ENCODE peak calls at places on chromosomes 3 and 15, in five cellular contexts. One of them, this sample, is unnamed.

GRCh38 chr3:127368186-127369032 is 80.6 kb upstream of the PRR20G start:
- DNase-seq in A673: no peak
- DNase-seq in cardiac muscle cell: no peak
- DNase-seq in H9: no peak
- DNase-seq in sigmoid colon: no peak
- DNase-seq in this sample: no peak

GRCh38 chr3:66472313-66473134 is 28.3 kb downstream of the LRIG1 start:
- DNase-seq in A673: no peak
- DNase-seq in cardiac muscle cell: peak; percentile 53
- DNase-seq in H9: no peak
- DNase-seq in sigmoid colon: no peak
- DNase-seq in this sample: no peak

GRCh38 chr3:10738688-10739372 is 77.2 kb upstream of the SLC6A11 start:
- DNase-seq in A673: peak; percentile 77
- DNase-seq in cardiac muscle cell: peak; percentile 78
- DNase-seq in H9: peak; percentile 89
- DNase-seq in sigmoid colon: peak; percentile 80
- DNase-seq in this sample: no peak

GRCh38 chr3:53801319-53801718 is 44.9 kb downstream of the CHDH start:
- DNase-seq in A673: no peak
- DNase-seq in cardiac muscle cell: no peak
- DNase-seq in H9: no peak
- DNase-seq in sigmoid colon: peak; percentile 44
- DNase-seq in this sample: no peak

GRCh38 chr15:27757050-27757449 is 342.1 kb downstream of the OCA2 start:
- DNase-seq in A673: no peak
- DNase-seq in cardiac muscle cell: no peak
- DNase-seq in H9: no peak
- DNase-seq in sigmoid colon: no peak
- DNase-seq in this sample: no peak

GRCh38 chr3:55484741-55485207 is 2.3 kb downstream of the WNT5A start:
- DNase-seq in A673: no peak
- DNase-seq in cardiac muscle cell: no peak
- DNase-seq in H9: no peak
- DNase-seq in sigmoid colon: no peak
- DNase-seq in this sample: no peak

GRCh38 chr3:17243616-17244015 is 358.9 kb downstream of the PLCL2 start:
- DNase-seq in A673: no peak
- DNase-seq in cardiac muscle cell: no peak
- DNase-seq in H9: no peak
- DNase-seq in sigmoid colon: no peak
- DNase-seq in this sample: no peak

GRCh38 chr3:131142580-131142979 is 115.9 kb downstream of the NEK11 start:
- DNase-seq in A673: peak; percentile 11
- DNase-seq in cardiac muscle cell: peak; percentile 25
- DNase-seq in H9: no peak
- DNase-seq in sigmoid colon: no peak
- DNase-seq in this sample: no peak

GRCh38 chr3:186060222-186060621 is 48.7 kb downstream of the ETV5 start:
- DNase-seq in A673: no peak
- DNase-seq in cardiac muscle cell: no peak
- DNase-seq in H9: no peak
- DNase-seq in sigmoid colon: no peak
- DNase-seq in this sample: no peak

GRCh38 chr15:95757171-95757570 is 573.3 kb upstream of the NR2F2 start:
- DNase-seq in A673: no peak
- DNase-seq in cardiac muscle cell: no peak
- DNase-seq in H9: no peak
- DNase-seq in sigmoid colon: no peak
- DNase-seq in this sample: no peak

GRCh38 chr15:75723171-75723846 is 10.7 kb upstream of the CSPG4 start:
- DNase-seq in A673: no peak
- DNase-seq in cardiac muscle cell: no peak
- DNase-seq in H9: no peak
- DNase-seq in sigmoid colon: peak; percentile 72
- DNase-seq in this sample: peak; percentile 50

GRCh38 chr3:190458040-190458439 is 8.3 kb upstream of the TMEM207 start:
- DNase-seq in A673: peak; percentile 57
- DNase-seq in cardiac muscle cell: peak; percentile 23
- DNase-seq in H9: no peak
- DNase-seq in sigmoid colon: no peak
- DNase-seq in this sample: no peak

DNA sequence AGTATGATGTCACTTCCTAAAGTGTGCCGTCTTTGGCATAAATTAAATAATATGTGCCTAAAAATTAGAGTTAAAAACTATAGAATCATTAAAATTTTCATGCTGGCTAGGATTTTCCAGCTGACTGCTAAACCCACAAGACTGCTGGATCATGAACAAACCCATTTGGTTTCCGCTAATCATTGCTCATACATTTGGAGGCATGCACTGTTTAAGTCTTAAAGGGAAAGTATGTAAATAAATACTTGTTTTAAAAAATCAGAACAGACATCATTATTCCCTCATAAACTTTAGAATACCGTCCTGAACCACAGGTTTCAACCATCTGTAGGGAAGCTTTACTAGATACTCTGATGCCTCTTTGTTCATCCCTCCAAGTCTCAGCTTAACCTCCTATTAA is 26.5 kb downstream of the ATP6V1A start:
- DNase-seq in A673: peak; percentile 18
- DNase-seq in cardiac muscle cell: peak; percentile 41
- DNase-seq in H9: no peak
- DNase-seq in sigmoid colon: no peak
- DNase-seq in this sample: no peak
- TF ChIP-seq CTCF in A673: no peak
- TF ChIP-seq CTCF in cardiac muscle cell: no peak
- TF ChIP-seq CTCF in H9: no peak
- TF ChIP-seq CTCF in sigmoid colon: no peak
- TF ChIP-seq CTCF in this sample: no peak

GRCh38 chr3:157351981-157352380 is 84.7 kb upstream of the PTX3 start:
- DNase-seq in A673: no peak
- DNase-seq in cardiac muscle cell: no peak
- DNase-seq in H9: no peak
- DNase-seq in sigmoid colon: no peak
- DNase-seq in this sample: no peak

GRCh38 chr3:157353657-157354056 is 83.0 kb upstream of the PTX3 start:
- DNase-seq in A673: no peak
- DNase-seq in cardiac muscle cell: no peak
- DNase-seq in H9: no peak
- DNase-seq in sigmoid colon: no peak
- DNase-seq in this sample: no peak

DNA sequence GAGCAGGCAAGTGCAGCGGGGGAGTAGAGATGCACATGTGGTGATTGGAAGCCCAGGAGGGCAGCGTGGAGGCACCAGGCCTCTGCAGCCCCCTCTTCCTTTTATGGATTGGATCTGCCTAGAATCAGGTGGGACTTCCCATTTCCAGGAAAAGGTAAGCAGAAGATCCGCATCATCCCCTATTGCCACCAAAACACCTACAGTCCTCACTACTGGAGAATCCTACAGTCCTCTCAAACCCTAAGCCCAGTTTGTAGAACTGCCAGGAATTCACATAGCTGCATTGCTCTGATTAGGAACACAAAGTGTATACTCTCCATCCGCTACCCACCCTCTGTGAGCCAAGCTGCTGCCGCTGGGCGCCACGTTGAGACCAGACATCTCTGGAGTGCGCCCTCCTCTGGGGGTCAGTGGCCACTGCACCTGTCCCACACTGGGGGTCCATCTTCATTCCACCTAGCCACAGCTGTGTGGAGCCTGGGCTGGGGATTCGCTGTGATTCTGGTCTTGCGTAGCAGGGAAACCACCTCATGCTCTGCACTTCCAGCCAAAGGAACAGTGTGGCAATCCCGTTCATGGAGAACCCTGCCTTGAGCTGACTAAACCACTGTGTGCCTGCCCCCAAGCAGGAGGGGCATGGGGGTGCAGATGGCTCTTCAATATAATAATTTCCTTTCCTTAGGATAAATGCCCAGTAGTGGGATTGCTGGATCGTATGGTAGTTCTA is 88.9 kb upstream of the PTX3 start:
- DNase-seq in A673: no peak
- DNase-seq in cardiac muscle cell: peak; percentile 83
- DNase-seq in H9: peak; percentile 89
- DNase-seq in sigmoid colon: no peak
- DNase-seq in this sample: no peak
- TF ChIP-seq CTCF in A673: peak; percentile 41
- TF ChIP-seq CTCF in cardiac muscle cell: peak; percentile 63
- TF ChIP-seq CTCF in H9: peak; percentile 93
- TF ChIP-seq CTCF in sigmoid colon: no peak
- TF ChIP-seq CTCF in this sample: peak; percentile 66

GRCh38 chr3:148882288-148882687 is 17.2 kb downstream of the CPA3 start:
- DNase-seq in A673: no peak
- DNase-seq in cardiac muscle cell: peak; percentile 32
- DNase-seq in H9: no peak
- DNase-seq in sigmoid colon: no peak
- DNase-seq in this sample: no peak

GRCh38 chr3:148879256-148879655 is 14.2 kb downstream of the CPA3 start:
- DNase-seq in A673: no peak
- DNase-seq in cardiac muscle cell: no peak
- DNase-seq in H9: no peak
- DNase-seq in sigmoid colon: no peak
- DNase-seq in this sample: no peak

GRCh38 chr3:148881286-148881685 is 16.2 kb downstream of the CPA3 start:
- DNase-seq in A673: no peak
- DNase-seq in cardiac muscle cell: no peak
- DNase-seq in H9: no peak
- DNase-seq in sigmoid colon: no peak
- DNase-seq in this sample: no peak

GRCh38 chr3:148883163-148883562 is 18.1 kb downstream of the CPA3 start:
- DNase-seq in A673: no peak
- DNase-seq in cardiac muscle cell: no peak
- DNase-seq in H9: no peak
- DNase-seq in sigmoid colon: no peak
- DNase-seq in this sample: no peak

DNA sequence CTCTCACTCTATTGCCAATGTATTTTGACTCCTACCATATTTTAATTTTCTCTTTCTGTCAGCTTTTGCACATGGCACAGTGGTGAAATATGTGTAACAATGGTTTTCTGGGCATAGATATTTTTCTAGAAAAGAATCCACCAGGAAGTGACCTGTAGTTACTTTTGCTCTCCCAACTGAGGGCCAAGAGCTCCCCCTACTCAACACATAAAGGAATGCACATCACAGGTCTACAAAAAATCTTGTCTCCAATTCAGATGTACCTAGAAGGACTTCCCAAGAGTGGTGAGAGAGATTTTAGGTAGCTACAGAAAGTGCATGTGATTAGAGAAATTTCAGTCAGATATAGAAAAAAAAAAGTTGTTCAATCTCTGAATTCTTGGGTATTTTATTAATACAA is 15.6 kb downstream of the CPA3 start:
- DNase-seq in A673: peak; percentile 14
- DNase-seq in cardiac muscle cell: no peak
- DNase-seq in H9: peak; percentile 49
- DNase-seq in sigmoid colon: no peak
- DNase-seq in this sample: no peak
- TF ChIP-seq CTCF in A673: peak; percentile 34
- TF ChIP-seq CTCF in cardiac muscle cell: no peak
- TF ChIP-seq CTCF in H9: peak; percentile 78
- TF ChIP-seq CTCF in sigmoid colon: no peak
- TF ChIP-seq CTCF in this sample: peak; percentile 47

GRCh38 chr15:79820176-79820575 is 76.6 kb downstream of the MTHFS start:
- DNase-seq in A673: no peak
- DNase-seq in cardiac muscle cell: no peak
- DNase-seq in H9: no peak
- DNase-seq in sigmoid colon: no peak
- DNase-seq in this sample: no peak
- TF ChIP-seq CTCF in A673: no peak
- TF ChIP-seq CTCF in cardiac muscle cell: no peak
- TF ChIP-seq CTCF in H9: no peak
- TF ChIP-seq CTCF in sigmoid colon: no peak
- TF ChIP-seq CTCF in this sample: no peak

DNA sequence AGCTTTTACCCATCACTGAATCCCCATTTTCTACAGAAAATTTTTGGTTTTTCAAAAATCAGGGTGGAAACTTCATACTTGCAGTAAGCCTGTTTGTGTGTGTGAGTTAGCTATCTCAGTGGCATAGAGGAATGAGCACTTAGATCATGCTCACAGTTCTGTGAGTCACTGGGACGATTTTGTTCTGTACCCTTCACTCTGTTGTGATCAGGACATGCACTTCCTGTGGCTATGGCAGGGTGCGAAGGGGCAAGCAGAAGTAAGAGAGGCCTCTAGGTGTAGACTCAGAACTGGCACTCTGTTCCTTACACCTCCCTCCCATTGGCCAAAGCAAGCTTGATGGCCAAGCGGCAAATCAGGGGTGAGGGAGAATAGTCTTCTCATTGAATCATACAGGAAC is 11.6 kb downstream of the NIPA2 start:
- DNase-seq in A673: no peak
- DNase-seq in cardiac muscle cell: peak; percentile 19
- DNase-seq in H9: no peak
- DNase-seq in sigmoid colon: no peak
- DNase-seq in this sample: no peak
- TF ChIP-seq CTCF in A673: no peak
- TF ChIP-seq CTCF in cardiac muscle cell: no peak
- TF ChIP-seq CTCF in H9: no peak
- TF ChIP-seq CTCF in sigmoid colon: no peak
- TF ChIP-seq CTCF in this sample: no peak

GRCh38 chr3:72942427-72942826 is 54.2 kb upstream of the PPP4R2 start:
- DNase-seq in A673: no peak
- DNase-seq in cardiac muscle cell: no peak
- DNase-seq in H9: no peak
- DNase-seq in sigmoid colon: no peak
- DNase-seq in this sample: no peak

DNA sequence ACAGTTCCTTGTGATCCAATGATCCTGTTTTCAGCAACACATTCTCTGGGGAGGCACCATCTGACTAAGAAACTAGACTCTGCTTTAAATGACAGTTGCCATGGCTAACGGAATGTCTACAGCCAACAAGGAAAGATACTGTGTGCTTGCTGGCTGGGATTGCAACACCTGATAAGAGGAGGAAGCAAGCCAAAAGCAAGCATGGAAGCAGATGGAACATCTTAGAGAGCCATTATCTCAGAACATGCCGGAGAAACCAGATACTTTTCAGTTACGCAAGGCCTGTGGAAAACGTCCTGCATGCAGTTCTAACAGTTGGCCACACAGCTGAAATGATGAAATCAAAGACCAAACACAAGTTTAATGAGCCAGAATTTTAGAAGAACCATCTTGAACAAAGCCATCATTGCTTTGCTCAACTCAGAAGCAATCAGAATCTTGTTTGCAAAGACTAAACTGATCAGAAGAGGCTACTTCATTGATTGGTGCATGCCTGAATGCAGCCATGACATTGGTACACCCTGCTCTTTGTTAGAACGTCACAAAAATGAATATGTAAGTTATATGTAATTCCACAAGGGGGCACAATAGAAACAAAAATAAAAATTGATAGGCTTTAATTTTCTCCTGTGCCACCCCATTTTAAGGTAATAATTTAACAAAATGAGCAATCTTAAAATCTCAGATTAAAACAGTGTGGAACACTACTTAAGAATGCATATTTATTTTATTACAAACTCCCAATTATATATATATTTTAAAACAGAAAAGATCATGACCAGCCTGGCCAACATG is 50.8 kb downstream of the GXYLT2 start:
- DNase-seq in A673: peak; percentile 62
- DNase-seq in cardiac muscle cell: peak; percentile 100
- DNase-seq in H9: no peak
- DNase-seq in sigmoid colon: peak; percentile 86
- DNase-seq in this sample: no peak
- TF ChIP-seq CTCF in A673: peak; percentile 51
- TF ChIP-seq CTCF in cardiac muscle cell: peak; percentile 56
- TF ChIP-seq CTCF in H9: peak; percentile 72
- TF ChIP-seq CTCF in sigmoid colon: peak; percentile 60
- TF ChIP-seq CTCF in this sample: peak; percentile 90

This sample was measured in chondrocyte.